ENCODE peak calls at places on chromosomes 13 and 19, in ten cellular contexts. P, J, A, C, E, V, M, Z, B and S are unnamed samples.

GRCh38 chr19:35149463-35149862 is 5.1 kb upstream of the FXYD5 start:
- DNase-seq in A (no peak), Z (no peak), P (no peak), J (no peak), M (no peak), B (no peak), E (no peak), V (no peak), C (no peak), S (no peak)

GRCh38 chr13:41909524-41909923 is 51.4 kb downstream of the VWA8 start:
- DNase-seq in V (no peak), B (no peak), J (no peak), Z (no peak), P (no peak), M (no peak), C (no peak), E (no peak), A (no peak), S (no peak)

GRCh38 chr19:2533686-2534085 is 57.8 kb downstream of the GADD45B start:
- DNase-seq in M (no peak), A (no peak), B (no peak), C (no peak), J (no peak), P (peak), Z (no peak), E (no peak), V (no peak), S (no peak)

GRCh38 chr19:55165952-55166529 is 372 bp downstream of the DNAAF3 start:
- DNase-seq in J (peak), V (peak), Z (peak), C (no peak), A (no peak), E (peak), P (peak), M (no peak), B (no peak), S (peak)

GRCh38 chr13:23639672-23640275 is 69.6 kb downstream of the TNFRSF19 start:
- DNase-seq in J (no peak), C (no peak), M (no peak), Z (no peak), A (no peak), P (no peak), B (no peak), V (no peak), E (no peak), S (no peak)

GRCh38 chr19:44875666-44876418 is 15.2 kb upstream of the TOMM40 start:
- DNase-seq in J (no peak), Z (no peak), E (no peak), M (no peak), V (no peak), A (no peak), P (no peak), B (no peak), C (no peak), S (no peak)

GRCh38 chr13:112869202-112870061 is 99.6 kb upstream of the MCF2L start:
- DNase-seq in V (no peak), A (no peak), B (no peak), C (no peak), E (no peak), Z (no peak), M (no peak), J (no peak), P (no peak), S (no peak)

GRCh38 chr19:49896863-49897621 is at the start of gene IL4I1:
- DNase-seq in E (no peak), V (no peak), C (peak), P (peak), B (peak), J (no peak), Z (peak), A (peak), M (peak), S (no peak)

GRCh38 chr13:35723061-35723461 is 246.6 kb upstream of the MAB21L1 start:
- DNase-seq in B (no peak), A (no peak), Z (no peak), C (no peak), V (no peak), E (no peak), J (no peak), M (no peak), P (no peak), S (no peak)

GRCh38 chr13:25324100-25324499 is 22.7 kb downstream of the NUP58 start:
- DNase-seq in P (no peak), B (no peak), J (no peak), C (no peak), M (no peak), Z (no peak), V (no peak), A (no peak), E (no peak), S (no peak)

GRCh38 chr19:15464394-15465385 is at the start of gene RASAL3:
- DNase-seq in A (peak), M (peak), B (peak), P (peak), J (no peak), V (no peak), E (no peak), Z (peak), C (peak), S (no peak)

GRCh38 chr13:55069746-55070145 is 2041.1 kb downstream of the OLFM4 start:
- DNase-seq in Z (no peak), J (no peak), C (no peak), M (no peak), P (no peak), V (no peak), E (no peak), A (no peak), B (no peak), S (no peak)

GRCh38 chr19:1082165-1082927 is 12.8 kb downstream of the POLR2E start:
- DNase-seq in A (no peak), J (peak), E (peak), P (peak), V (no peak), B (peak), C (no peak), M (peak), Z (peak), S (no peak)

GRCh38 chr13:78610381-78610883 is 7.1 kb upstream of the POU4F1 start:
- DNase-seq in M (no peak), A (no peak), C (no peak), B (no peak), P (no peak), J (peak), E (no peak), V (no peak), Z (no peak), S (no peak)

GRCh38 chr19:55598034-55598433 is 1.3 kb downstream of the FIZ1 start:
- DNase-seq in E (peak), J (no peak), A (no peak), P (no peak), C (no peak), B (no peak), Z (no peak), V (no peak), M (no peak), S (no peak)

GRCh38 chr19:1041835-1042685 is 2.2 kb downstream of the ABCA7 start:
- DNase-seq in B (no peak), A (no peak), M (no peak), J (no peak), E (no peak), V (no peak), Z (no peak), P (no peak), C (no peak), S (no peak)